ENCODE peak calls at places on chromosomes 16 and 17, in five cellular contexts. One of them, this sample, is unnamed.

GRCh38 chr16:49788505-49788904 is 67.4 kb downstream of the ZNF423 start:
- DNase-seq in transverse colon: no peak
- DNase-seq in K562: no peak
- DNase-seq in stomach: no peak
- DNase-seq in Panc1: no peak
- DNase-seq in this sample: peak; percentile 92

GRCh38 chr16:5252800-5253199 is 155.2 kb upstream of the EEF2KMT start:
- DNase-seq in Panc1: no peak
- DNase-seq in K562: no peak
- DNase-seq in transverse colon: no peak
- DNase-seq in stomach: no peak
- DNase-seq in this sample: no peak

GRCh38 chr16:74450236-74450635 is 29.0 kb upstream of the CLEC18B start:
- DNase-seq in stomach: no peak
- DNase-seq in Panc1: no peak
- DNase-seq in K562: no peak
- DNase-seq in transverse colon: no peak
- DNase-seq in this sample: no peak

GRCh38 chr17:72565758-72566157 is 444.9 kb downstream of the SOX9 start:
- DNase-seq in stomach: no peak
- DNase-seq in K562: no peak
- DNase-seq in transverse colon: no peak
- DNase-seq in Panc1: no peak
- DNase-seq in this sample: no peak

GRCh38 chr17:45405250-45406086 is 27.2 kb downstream of the ARHGAP27 start:
- DNase-seq in K562: peak; percentile 96
- DNase-seq in stomach: no peak
- DNase-seq in Panc1: no peak
- DNase-seq in transverse colon: peak; percentile 89
- DNase-seq in this sample: no peak

GRCh38 chr16:81462683-81463082 is 18.1 kb downstream of the CMIP start:
- DNase-seq in transverse colon: no peak
- DNase-seq in stomach: no peak
- DNase-seq in K562: no peak
- DNase-seq in Panc1: no peak
- DNase-seq in this sample: no peak

GRCh38 chr17:29624586-29624985 is 1.9 kb upstream of the CORO6 start:
- DNase-seq in K562: no peak
- DNase-seq in stomach: no peak
- DNase-seq in Panc1: no peak
- DNase-seq in transverse colon: no peak
- DNase-seq in this sample: no peak

GRCh38 chr17:8883353-8883752 is 15.9 kb upstream of the PIK3R6 start:
- DNase-seq in Panc1: no peak
- DNase-seq in stomach: no peak
- DNase-seq in transverse colon: no peak
- DNase-seq in K562: no peak
- DNase-seq in this sample: no peak

GRCh38 chr16:79417465-79418093 is 183.0 kb downstream of the MAF start:
- DNase-seq in stomach: no peak
- DNase-seq in transverse colon: no peak
- DNase-seq in Panc1: no peak
- DNase-seq in K562: no peak
- DNase-seq in this sample: no peak

GRCh38 chr17:40602445-40603443 is 37.5 kb upstream of the CCR7 start:
- DNase-seq in K562: no peak
- DNase-seq in stomach: no peak
- DNase-seq in Panc1: no peak
- DNase-seq in transverse colon: no peak
- DNase-seq in this sample: no peak

GRCh38 chr16:51880776-51881175 is 666.2 kb downstream of the TOX3 start:
- DNase-seq in Panc1: peak; percentile 78
- DNase-seq in K562: no peak
- DNase-seq in stomach: no peak
- DNase-seq in transverse colon: no peak
- DNase-seq in this sample: no peak

GRCh38 chr16:181668-182021 is 1.4 kb downstream of the HBQ1 start:
- DNase-seq in Panc1: no peak
- DNase-seq in stomach: no peak
- DNase-seq in K562: no peak
- DNase-seq in transverse colon: no peak
- DNase-seq in this sample: no peak

GRCh38 chr17:43114101-43114691 is 11.0 kb downstream of the BRCA1 start:
- DNase-seq in K562: no peak
- DNase-seq in Panc1: no peak
- DNase-seq in stomach: no peak
- DNase-seq in transverse colon: no peak
- DNase-seq in this sample: no peak

GRCh38 chr16:65202461-65202860 is 80.6 kb upstream of the CDH11 start:
- DNase-seq in Panc1: no peak
- DNase-seq in K562: no peak
- DNase-seq in stomach: no peak
- DNase-seq in transverse colon: no peak
- DNase-seq in this sample: no peak

GRCh38 chr16:84425696-84426095 is 57.4 kb downstream of the ATP2C2 start:
- DNase-seq in stomach: no peak
- DNase-seq in transverse colon: no peak
- DNase-seq in Panc1: no peak
- DNase-seq in K562: no peak
- DNase-seq in this sample: no peak

GRCh38 chr17:51050291-51051033 is 70.2 kb downstream of the SPAG9 start:
- DNase-seq in Panc1: no peak
- DNase-seq in transverse colon: no peak
- DNase-seq in stomach: no peak
- DNase-seq in K562: no peak
- DNase-seq in this sample: no peak

GRCh38 chr17:4950075-4950756 is 703 bp upstream of the ENO3 start:
- DNase-seq in K562: peak; percentile 82
- DNase-seq in stomach: peak; percentile 61
- DNase-seq in transverse colon: peak; percentile 75
- DNase-seq in Panc1: no peak
- DNase-seq in this sample: no peak

GRCh38 chr17:65545708-65546523 is 15.5 kb downstream of the AXIN2 start:
- DNase-seq in stomach: no peak
- DNase-seq in transverse colon: no peak
- DNase-seq in Panc1: no peak
- DNase-seq in K562: no peak
- DNase-seq in this sample: no peak

GRCh38 chr17:74460996-74461395 is 5.4 kb upstream of the CD300A start:
- DNase-seq in stomach: no peak
- DNase-seq in K562: no peak
- DNase-seq in Panc1: no peak
- DNase-seq in transverse colon: no peak
- DNase-seq in this sample: no peak

GRCh38 chr17:40646791-40647548 is 648 bp downstream of the SMARCE1 start:
- DNase-seq in transverse colon: no peak
- DNase-seq in K562: no peak
- DNase-seq in stomach: no peak
- DNase-seq in Panc1: no peak
- DNase-seq in this sample: no peak

GRCh38 chr16:74309789-74310781 is 13.5 kb downstream of the PSMD7 start:
- DNase-seq in stomach: no peak
- DNase-seq in transverse colon: no peak
- DNase-seq in K562: peak; percentile 47
- DNase-seq in Panc1: peak; percentile 32
- DNase-seq in this sample: no peak

GRCh38 chr16:48160575-48160974 is 4.8 kb upstream of the ABCC12 start:
- DNase-seq in transverse colon: no peak
- DNase-seq in K562: no peak
- DNase-seq in stomach: no peak
- DNase-seq in Panc1: no peak
- DNase-seq in this sample: no peak

GRCh38 chr17:51255673-51256072 is 4.2 kb downstream of the MBTD1 start:
- DNase-seq in K562: no peak
- DNase-seq in stomach: no peak
- DNase-seq in Panc1: no peak
- DNase-seq in transverse colon: no peak
- DNase-seq in this sample: no peak

GRCh38 chr16:12588510-12588909 is 215.2 kb downstream of the CPPED1 start:
- DNase-seq in K562: no peak
- DNase-seq in Panc1: no peak
- DNase-seq in stomach: no peak
- DNase-seq in transverse colon: no peak
- DNase-seq in this sample: no peak
- TF ChIP-seq CTCF in K562: no peak
- TF ChIP-seq CTCF in Panc1: no peak
- TF ChIP-seq CTCF in stomach: no peak
- TF ChIP-seq CTCF in transverse colon: no peak
- TF ChIP-seq CTCF in this sample: no peak

GRCh38 chr17:37299257-37299985 is 76.4 kb upstream of the C17orf78 start:
- DNase-seq in K562: no peak
- DNase-seq in Panc1: no peak
- DNase-seq in transverse colon: no peak
- DNase-seq in stomach: no peak
- DNase-seq in this sample: no peak
- TF ChIP-seq POLR2AphosphoS5 in K562: no peak
- TF ChIP-seq POLR2AphosphoS5 in Panc1: no peak
- TF ChIP-seq POLR2AphosphoS5 in transverse colon: no peak
- TF ChIP-seq POLR2AphosphoS5 in stomach: no peak
- TF ChIP-seq POLR2AphosphoS5 in this sample: no peak

GRCh38 chr17:76879691-76880090 is 11.5 kb downstream of the MGAT5B start:
- DNase-seq in transverse colon: no peak
- DNase-seq in K562: no peak
- DNase-seq in Panc1: no peak
- DNase-seq in stomach: no peak
- DNase-seq in this sample: no peak

GRCh38 chr17:76881408-76881807 is 13.2 kb downstream of the MGAT5B start:
- DNase-seq in stomach: no peak
- DNase-seq in K562: no peak
- DNase-seq in transverse colon: no peak
- DNase-seq in Panc1: no peak
- DNase-seq in this sample: no peak

GRCh38 chr17:76881966-76882365 is 13.8 kb downstream of the MGAT5B start:
- DNase-seq in stomach: no peak
- DNase-seq in Panc1: no peak
- DNase-seq in transverse colon: no peak
- DNase-seq in K562: no peak
- DNase-seq in this sample: no peak

GRCh38 chr17:76879254-76879653 is 11.1 kb downstream of the MGAT5B start:
- DNase-seq in stomach: no peak
- DNase-seq in transverse colon: no peak
- DNase-seq in Panc1: no peak
- DNase-seq in K562: no peak
- DNase-seq in this sample: no peak

GRCh38 chr17:76880268-76880667 is 12.1 kb downstream of the MGAT5B start:
- DNase-seq in Panc1: no peak
- DNase-seq in K562: no peak
- DNase-seq in stomach: no peak
- DNase-seq in transverse colon: no peak
- DNase-seq in this sample: no peak
- TF ChIP-seq CTCF in Panc1: no peak
- TF ChIP-seq CTCF in K562: no peak
- TF ChIP-seq CTCF in stomach: no peak
- TF ChIP-seq CTCF in transverse colon: no peak
- TF ChIP-seq CTCF in this sample: no peak

DNA sequence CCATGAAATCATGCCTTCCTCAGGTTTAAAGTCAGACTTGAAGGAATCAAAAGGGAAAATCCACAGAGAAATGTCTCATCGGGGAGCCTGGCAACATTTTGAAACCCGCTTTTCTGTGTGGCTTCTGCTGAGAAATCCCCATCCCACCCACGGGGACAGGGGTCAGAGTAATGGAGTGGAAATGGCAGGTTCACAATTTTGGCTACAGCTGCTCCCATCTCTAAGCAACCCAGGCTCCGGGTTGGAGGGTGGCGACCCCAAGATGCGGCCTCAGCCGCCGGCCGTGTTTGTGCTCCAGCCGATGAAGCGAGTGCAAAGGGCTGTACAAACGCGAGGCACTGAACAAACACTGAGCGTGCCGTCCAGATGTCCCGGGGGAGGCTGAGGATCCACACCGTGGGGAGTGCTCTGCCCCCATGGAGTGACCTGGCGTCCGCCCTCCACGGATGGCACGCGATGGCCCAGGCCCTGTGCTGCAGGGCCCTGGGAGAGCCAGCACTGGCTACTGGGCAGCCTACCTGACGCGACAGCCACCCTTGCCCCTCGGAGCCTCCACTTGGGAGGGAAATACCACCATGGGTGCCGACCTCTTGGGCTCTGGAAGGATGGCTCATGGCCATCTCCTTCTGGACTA is 22.2 kb downstream of the SLC43A2 start:
- DNase-seq in K562: no peak
- DNase-seq in transverse colon: no peak
- DNase-seq in stomach: no peak
- DNase-seq in Panc1: no peak
- DNase-seq in this sample: no peak
- TF ChIP-seq POLR2AphosphoS5 in K562: no peak
- TF ChIP-seq POLR2AphosphoS5 in transverse colon: no peak
- TF ChIP-seq POLR2AphosphoS5 in stomach: no peak
- TF ChIP-seq POLR2AphosphoS5 in Panc1: no peak
- TF ChIP-seq POLR2AphosphoS5 in this sample: no peak

GRCh38 chr17:9904277-9905077 is 594 bp downstream of the RCVRN start:
- DNase-seq in stomach: no peak
- DNase-seq in K562: no peak
- DNase-seq in transverse colon: no peak
- DNase-seq in Panc1: no peak
- DNase-seq in this sample: no peak

GRCh38 chr17:9905078-9905415 is at the start of gene RCVRN:
- DNase-seq in K562: no peak
- DNase-seq in transverse colon: no peak
- DNase-seq in stomach: no peak
- DNase-seq in Panc1: no peak
- DNase-seq in this sample: no peak

GRCh38 chr17:9906616-9907015 is 1.5 kb upstream of the RCVRN start:
- DNase-seq in K562: no peak
- DNase-seq in transverse colon: no peak
- DNase-seq in Panc1: no peak
- DNase-seq in stomach: no peak
- DNase-seq in this sample: no peak

GRCh38 chr17:9907131-9907530 is 2.1 kb upstream of the RCVRN start:
- DNase-seq in K562: no peak
- DNase-seq in stomach: no peak
- DNase-seq in Panc1: no peak
- DNase-seq in transverse colon: no peak
- DNase-seq in this sample: no peak

GRCh38 chr17:9905902-9906301 is 831 bp upstream of the RCVRN start:
- DNase-seq in Panc1: no peak
- DNase-seq in K562: peak; percentile 70
- DNase-seq in stomach: no peak
- DNase-seq in transverse colon: no peak
- DNase-seq in this sample: no peak
- TF ChIP-seq CTCF in Panc1: peak; percentile 61
- TF ChIP-seq CTCF in K562: peak; percentile 43
- TF ChIP-seq CTCF in stomach: no peak
- TF ChIP-seq CTCF in transverse colon: peak; percentile 41
- TF ChIP-seq CTCF in this sample: no peak

This sample was measured in vagina.